ENCODE peak calls at places on chromosomes 16 and 17, in nine cellular contexts. S, N, O, H, Z, V, K, P and L are unnamed samples. For H3K9me3, the result is how much of the 10 kb centered on the place peaks cover.

GRCh38 chr16:66872524-66872923 is 7.8 kb upstream of the PDP2 start:
- DNase-seq in K (no peak), H (no peak), S (no peak), O (no peak), Z (peak), V (no peak), P (no peak), N (no peak), L (no peak)

GRCh38 chr17:77466140-77466539 is 325.4 kb downstream of the SEC14L1 start:
- DNase-seq in N (no peak), S (no peak), K (no peak), O (no peak), V (no peak), Z (no peak), H (no peak), P (no peak), L (no peak)

GRCh38 chr17:59311051-59311468 is 20.4 kb upstream of the YPEL2 start:
- DNase-seq in V (peak), O (peak), N (no peak), P (no peak), K (peak), S (peak), Z (peak), H (no peak), L (no peak)

GRCh38 chr17:73318861-73319260 is 7.1 kb upstream of the CDC42EP4 start:
- DNase-seq in S (no peak), H (no peak), V (no peak), N (no peak), K (no peak), P (no peak), O (no peak), Z (no peak), L (no peak)

GRCh38 chr17:64420143-64420670 is 28.7 kb upstream of the MILR1 start:
- DNase-seq in Z (peak), O (peak), N (no peak), V (peak), S (no peak), P (no peak), H (no peak), K (peak), L (no peak)

GRCh38 chr17:79557276-79557675 is 53.6 kb downstream of the RBFOX3 start:
- DNase-seq in N (no peak), S (no peak), P (no peak), Z (no peak), O (no peak), H (no peak), V (no peak), K (no peak), L (no peak)

GRCh38 chr16:8173111-8173644 is 417.1 kb downstream of the TMEM114 start:
- DNase-seq in Z (peak), H (peak), P (no peak), N (no peak), O (peak), S (peak), V (peak), K (peak), L (peak)

GRCh38 chr17:37220609-37220953 is 155.2 kb upstream of the C17orf78 start:
- DNase-seq in K (peak), N (no peak), S (peak), H (no peak), Z (no peak), P (no peak), V (peak), O (no peak), L (no peak)

GRCh38 chr17:56798916-56799315 is 34.8 kb downstream of the C17orf67 start:
- DNase-seq in N (no peak), V (no peak), P (no peak), K (no peak), O (no peak), Z (no peak), S (no peak), H (no peak), L (no peak)

GRCh38 chr17:57943140-57943539 is 12.1 kb downstream of the CUEDC1 start:
- DNase-seq in O (no peak), S (no peak), N (no peak), H (no peak), Z (no peak), V (no peak), P (no peak), K (no peak), L (no peak)

GRCh38 chr17:72792771-72793170 is 299.7 kb downstream of the SLC39A11 start:
- DNase-seq in H (no peak), N (no peak), P (no peak), S (no peak), V (no peak), K (no peak), Z (no peak), O (no peak), L (no peak)

GRCh38 chr16:69195371-69196029 is 8.5 kb downstream of the SNTB2 start:
- DNase-seq in K (no peak), Z (peak), S (no peak), O (no peak), N (no peak), V (no peak), H (no peak), P (no peak), L (no peak)

GRCh38 chr16:54194008-54194731 is 92.4 kb downstream of the IRX3 start:
- DNase-seq in H (peak), K (peak), N (no peak), Z (peak), S (peak), P (peak), O (peak), V (no peak), L (peak)

GRCh38 chr17:55433629-55434422 is 12.2 kb upstream of the MMD start:
- DNase-seq in S (peak), P (no peak), V (no peak), Z (peak), O (no peak), H (peak), K (peak), N (no peak), L (no peak)

GRCh38 chr16:49723310-49723709 is 132.6 kb downstream of the ZNF423 start:
- DNase-seq in N (no peak), V (no peak), S (no peak), P (no peak), K (no peak), Z (no peak), O (no peak), H (no peak), L (no peak)

GRCh38 chr17:82463391-82463790 is 4.8 kb downstream of the NARF start:
- DNase-seq in K (no peak), O (no peak), H (no peak), S (no peak), Z (no peak), N (no peak), V (no peak), P (no peak), L (peak)

GRCh38 chr17:35116845-35117244 is 2.8 kb downstream of the RAD51D start:
- DNase-seq in Z (no peak), K (no peak), H (no peak), P (no peak), N (no peak), S (no peak), V (no peak), O (no peak), L (no peak)

GRCh38 chr17:61005358-61005757 is 327.7 kb downstream of the BCAS3 start:
- DNase-seq in K (no peak), P (no peak), Z (no peak), H (no peak), V (no peak), O (no peak), N (no peak), S (no peak), L (no peak)

GRCh38 chr16:78129349-78129748 is 29.9 kb downstream of the WWOX start:
- DNase-seq in N (no peak), H (no peak), S (no peak), P (no peak), V (no peak), Z (no peak), O (no peak), K (no peak), L (no peak)

GRCh38 chr16:53973021-53973420 is 269.1 kb downstream of the FTO start:
- DNase-seq in P (no peak), V (no peak), S (no peak), H (no peak), N (no peak), K (no peak), O (no peak), Z (no peak), L (no peak)

GRCh38 chr17:48555183-48555615 is 10.3 kb upstream of the HOXB2 start:
- DNase-seq in K (no peak), V (no peak), H (no peak), N (no peak), Z (no peak), O (no peak), S (no peak), P (no peak), L (no peak)

GRCh38 chr17:10622610-10623485 is 34.3 kb downstream of the MYH3 start:
- DNase-seq in K (no peak), P (no peak), Z (no peak), S (no peak), V (no peak), H (peak), N (no peak), O (no peak), L (no peak)

GRCh38 chr16:86826931-86827330 is 248.6 kb downstream of the FOXL1 start:
- DNase-seq in Z (no peak), N (no peak), P (no peak), S (no peak), K (no peak), H (no peak), V (no peak), O (no peak), L (no peak)

GRCh38 chr17:83178533-83179201 is 99.3 kb downstream of the METRNL start:
- DNase-seq in Z (peak), O (peak), S (no peak), K (no peak), P (no peak), H (peak), N (no peak), V (no peak), L (peak)

GRCh38 chr16:630024-630814 is 566 bp upstream of the WFIKKN1 start:
- DNase-seq in P (no peak), N (no peak), Z (no peak), S (no peak), H (no peak), K (no peak), O (no peak), V (no peak), L (no peak)

GRCh38 chr17:30975042-30975820 is 4.4 kb downstream of the RNF135 start:
- DNase-seq in N (no peak), P (no peak), Z (no peak), O (no peak), S (no peak), K (no peak), H (no peak), V (no peak), L (no peak)

GRCh38 chr17:77649717-77650211 is 308.7 kb upstream of the TNRC6C start:
- DNase-seq in Z (no peak), K (no peak), H (no peak), N (no peak), P (no peak), O (no peak), S (no peak), V (peak), L (no peak)

DNA sequence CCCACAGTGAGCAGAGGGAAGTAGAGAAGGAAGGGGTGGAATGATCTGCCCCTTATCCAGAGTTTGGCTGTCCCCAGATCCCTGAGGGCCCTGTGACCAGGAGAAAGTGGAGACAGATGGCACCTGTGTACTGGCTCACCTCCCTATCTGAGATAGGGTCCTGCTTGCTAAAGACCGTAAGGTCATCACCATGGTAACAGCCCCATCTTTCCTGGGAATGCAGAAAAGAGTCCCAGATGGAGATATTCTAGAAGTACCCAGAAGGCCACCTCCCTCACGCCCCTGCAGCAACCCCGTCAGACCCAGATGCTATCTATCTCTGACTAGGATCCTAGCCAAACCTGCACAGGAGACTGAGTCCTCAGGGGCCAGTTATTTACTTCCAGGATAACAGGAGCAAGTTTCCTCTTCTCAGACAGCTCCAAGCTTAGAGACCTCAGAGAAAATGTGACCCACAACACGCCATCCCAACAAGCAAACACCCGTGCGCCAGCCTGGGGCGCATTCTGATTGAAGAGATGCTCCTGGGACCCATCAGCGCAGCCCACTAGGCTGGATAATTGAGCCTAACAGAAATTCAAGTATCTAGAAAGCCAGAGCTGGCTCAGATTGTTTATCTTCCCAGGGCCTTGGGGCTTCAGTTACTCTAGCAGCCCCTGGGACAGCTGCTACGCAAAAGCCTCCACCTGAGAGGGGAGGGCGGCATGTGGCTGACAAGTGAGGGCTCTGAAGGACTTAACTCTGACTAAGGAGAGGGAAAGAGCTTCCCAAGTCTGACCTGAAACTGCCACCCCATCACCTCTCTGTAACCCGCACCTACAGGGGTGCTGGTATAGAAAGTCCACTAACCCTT is 1.9 kb downstream of the ORMDL3 start:
- DNase-seq in Z (no peak), P (no peak), S (no peak), H (no peak), V (no peak), N (no peak), K (no peak), O (no peak), L (no peak)
- H3K4me3 ChIP-seq in Z (peak), P (peak), S (peak), H (no peak), V (peak), N (peak), K (no peak), O (no peak), L (peak)

GRCh38 chr17:32319548-32319905 is 22.4 kb downstream of the C17orf75 start:
- DNase-seq in H (peak), Z (peak), N (peak), K (peak), P (peak), O (peak), V (peak), S (peak), L (peak)
- H3K9me3 ChIP-seq in H (under half), Z (under half), N (under half), K (under half), P (under half), O (under half), V (under half), S (under half), L (under half)

DNA sequence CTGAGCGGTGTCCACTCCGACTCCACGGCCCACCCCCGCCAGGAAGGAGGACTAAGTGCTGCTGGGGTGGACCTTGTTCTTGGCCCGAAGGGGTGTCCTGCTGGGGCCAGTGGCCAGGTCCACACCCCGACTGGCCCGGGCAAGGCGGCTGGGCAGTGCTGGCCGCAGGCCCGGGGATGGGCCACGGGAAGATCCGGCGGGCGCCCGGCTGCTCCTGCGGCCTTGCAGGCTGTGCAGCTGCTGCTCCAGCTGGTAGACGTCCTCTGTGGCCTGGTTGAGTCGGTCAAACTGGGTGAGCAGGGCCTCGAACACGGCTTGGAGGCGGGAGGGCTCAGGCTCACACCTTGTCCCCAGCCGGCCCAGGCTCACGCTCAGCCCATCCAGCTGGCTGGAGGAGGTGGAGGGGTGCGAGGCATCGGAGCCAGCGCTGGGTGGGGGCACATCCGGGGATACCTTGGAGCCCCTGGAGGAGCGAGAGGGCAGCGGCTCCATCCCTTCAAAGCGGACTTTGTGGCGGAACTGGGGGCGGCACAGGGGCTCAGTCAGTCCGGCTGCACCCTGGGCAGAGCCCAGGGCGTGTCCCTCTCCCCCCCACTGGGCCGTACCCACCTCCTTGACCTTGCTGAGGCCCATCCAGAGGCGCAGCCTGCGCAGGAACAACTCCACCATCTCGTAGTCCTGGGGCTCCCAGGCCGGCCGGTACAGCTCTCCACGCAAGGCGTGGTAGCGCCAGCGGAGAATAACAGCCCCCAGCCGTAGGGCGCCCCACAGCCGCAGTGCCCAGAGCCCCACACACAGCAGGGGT is 42.1 kb downstream of the TSC2 start:
- DNase-seq in S (no peak), K (peak), V (no peak), N (no peak), H (no peak), Z (no peak), O (no peak), P (no peak), L (no peak)
- H3K4me3 ChIP-seq in S (peak), K (peak), V (no peak), N (no peak), H (no peak), Z (peak), O (no peak), P (no peak), L (no peak)

DNA sequence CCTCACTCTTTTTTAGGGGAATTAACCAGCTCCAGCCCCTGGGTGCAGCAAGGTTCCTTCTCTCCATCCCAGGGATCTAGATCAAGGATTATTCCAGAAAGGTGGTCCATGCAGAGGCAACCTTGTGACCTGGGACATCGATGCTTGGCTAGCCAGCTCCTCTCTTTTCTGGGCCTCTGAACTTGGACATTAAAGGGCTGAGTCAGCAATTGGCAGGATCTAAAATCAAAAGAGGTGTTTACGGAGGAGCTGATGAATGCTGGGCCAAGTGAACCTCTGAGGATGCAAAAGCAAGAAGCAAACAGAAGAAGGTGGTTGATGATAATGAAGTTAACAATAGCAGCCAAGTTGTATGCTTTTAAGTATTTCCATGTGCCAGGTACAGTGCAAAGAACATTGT is 207.0 kb downstream of the MAF start:
- DNase-seq in V (no peak), O (no peak), K (no peak), Z (no peak), N (no peak), P (no peak), H (no peak), S (no peak), L (no peak)
- H3K9me3 ChIP-seq in V (under half), O (under half), K (under half), Z (under half), N (under half), P (under half), H (under half), S (under half), L (under half)

GRCh38 chr17:29177871-29178749 is 2.1 kb downstream of the MYO18A start:
- DNase-seq in S (peak), Z (peak), N (no peak), H (no peak), O (no peak), V (no peak), P (no peak), K (peak), L (peak)
- H3K4me3 ChIP-seq in S (peak), Z (peak), N (no peak), H (peak), O (no peak), V (peak), P (peak), K (no peak), L (no peak)

DNA sequence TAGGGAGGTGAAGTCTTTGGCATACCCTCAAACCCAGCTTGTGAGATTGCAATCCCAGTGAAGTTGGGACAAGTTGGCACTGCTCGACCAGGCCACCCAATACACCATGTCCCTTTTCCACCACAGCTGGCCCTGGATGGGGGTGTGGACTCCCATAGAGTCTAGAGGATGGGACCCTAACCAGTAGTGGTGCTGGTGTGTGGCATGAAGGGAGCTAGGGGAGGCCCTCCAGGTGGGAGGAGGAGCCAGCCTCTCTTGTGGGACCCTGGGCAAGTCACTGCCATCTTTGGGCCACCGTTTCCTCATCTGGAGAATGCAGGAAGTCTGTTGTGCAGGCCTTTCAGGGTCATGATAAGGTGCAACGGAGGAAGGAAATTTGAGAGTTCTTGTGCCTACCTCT is 1854.9 kb downstream of the TP53TG3F start:
- DNase-seq in K (no peak), N (no peak), O (no peak), P (no peak), S (no peak), H (no peak), Z (no peak), V (no peak), L (no peak)
- H3K9me3 ChIP-seq in K (half or more), N (under half), O (under half), P (under half), S (under half), H (under half), Z (under half), V (under half), L (under half)

GRCh38 chr17:39738568-39738901 is 797 bp downstream of the GRB7 start:
- DNase-seq in Z (peak), S (peak), K (peak), V (no peak), O (no peak), N (no peak), P (no peak), H (peak), L (no peak)
- H3K4me3 ChIP-seq in Z (peak), S (peak), K (peak), V (peak), O (peak), N (no peak), P (peak), H (peak), L (peak)

DNA sequence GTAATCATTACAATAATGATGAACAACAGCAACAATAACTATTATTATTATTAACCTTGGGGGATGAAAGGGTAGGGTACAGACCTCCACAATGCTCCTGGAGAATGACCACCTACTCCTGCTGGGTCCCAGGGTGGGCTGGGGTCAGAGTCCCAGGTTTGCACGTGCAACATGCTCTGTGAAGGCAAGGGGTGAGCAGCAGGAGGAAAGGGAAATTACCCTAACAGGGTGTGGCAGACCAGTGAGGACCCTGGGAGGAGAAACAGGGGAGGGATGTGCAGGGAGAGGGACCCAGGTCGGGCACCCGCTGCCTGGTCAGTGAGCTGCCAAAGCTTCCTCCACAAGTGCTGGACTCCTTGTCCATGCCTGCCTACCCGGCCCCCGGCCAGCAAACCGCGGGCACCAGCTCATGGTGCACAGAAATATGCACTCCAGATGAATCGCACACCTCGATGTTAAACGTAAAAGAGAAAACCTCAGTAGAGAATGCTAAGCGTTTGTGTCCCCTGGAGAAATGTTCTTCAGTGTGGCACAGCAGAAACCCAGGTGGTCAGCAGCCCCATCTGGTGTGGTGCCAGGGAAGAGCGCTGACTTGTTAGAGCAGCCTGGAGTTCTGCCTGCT is 767.1 kb downstream of the KCNJ18 start:
- DNase-seq in Z (no peak), V (no peak), P (no peak), N (no peak), H (no peak), K (no peak), O (no peak), S (no peak), L (no peak)
- H3K9me3 ChIP-seq in Z (under half), V (under half), P (under half), N (under half), H (under half), K (half or more), O (under half), S (under half), L (under half)

GRCh38 chr16:6777624-6778023 is 555.0 kb upstream of the RBFOX1 start:
- DNase-seq in H (no peak), K (no peak), P (no peak), Z (no peak), N (no peak), V (no peak), S (no peak), O (no peak), L (no peak)
- H3K4me3 ChIP-seq in H (no peak), K (no peak), P (no peak), Z (no peak), N (no peak), V (no peak), S (no peak), O (no peak), L (no peak)

GRCh38 chr16:35743101-35743692 is 2283.8 kb downstream of the TP53TG3F start:
- DNase-seq in Z (no peak), H (no peak), S (no peak), P (no peak), V (no peak), K (no peak), O (no peak), N (no peak), L (no peak)
- H3K9me3 ChIP-seq in Z (under half), H (under half), S (under half), P (under half), V (under half), K (half or more), O (under half), N (under half), L (under half)